ENCODE peak calls at places on chromosome 15, in nine cellular contexts. One of them, this sample, is unnamed.

GRCh38 chr15:80093854-80094418 is 34.5 kb downstream of the ZFAND6 start:
- DNase-seq in suprapubic skin: no peak
- DNase-seq in body of pancreas: peak; percentile 72
- DNase-seq in adrenal gland: peak; percentile 64
- DNase-seq in IMR-90: no peak
- DNase-seq in Peyer's patch: no peak
- DNase-seq in uterus: peak; percentile 93
- DNase-seq in ovary: peak; percentile 57
- DNase-seq in esophagus squamous epithelium: no peak
- DNase-seq in this sample: peak; percentile 46

GRCh38 chr15:101316529-101316928 is 21.5 kb upstream of the SNRPA1 start:
- DNase-seq in suprapubic skin: no peak
- DNase-seq in body of pancreas: no peak
- DNase-seq in adrenal gland: peak; percentile 48
- DNase-seq in IMR-90: no peak
- DNase-seq in Peyer's patch: peak; percentile 13
- DNase-seq in uterus: no peak
- DNase-seq in ovary: no peak
- DNase-seq in esophagus squamous epithelium: no peak
- DNase-seq in this sample: no peak

GRCh38 chr15:53910236-53910849 is 67.9 kb upstream of the UNC13C start:
- DNase-seq in suprapubic skin: no peak
- DNase-seq in body of pancreas: peak; percentile 42
- DNase-seq in adrenal gland: peak; percentile 26
- DNase-seq in IMR-90: no peak
- DNase-seq in Peyer's patch: no peak
- DNase-seq in uterus: no peak
- DNase-seq in ovary: no peak
- DNase-seq in esophagus squamous epithelium: no peak
- DNase-seq in this sample: peak; percentile 23

GRCh38 chr15:74317820-74318375 is 49.5 kb downstream of the CYP11A1 start:
- DNase-seq in suprapubic skin: no peak
- DNase-seq in body of pancreas: peak; percentile 41
- DNase-seq in adrenal gland: peak; percentile 60
- DNase-seq in IMR-90: peak; percentile 87
- DNase-seq in Peyer's patch: peak; percentile 54
- DNase-seq in uterus: peak; percentile 84
- DNase-seq in ovary: peak; percentile 91
- DNase-seq in esophagus squamous epithelium: no peak
- DNase-seq in this sample: peak; percentile 44

GRCh38 chr15:40633178-40633577 is 39.1 kb downstream of the KNL1 start:
- DNase-seq in suprapubic skin: no peak
- DNase-seq in body of pancreas: no peak
- DNase-seq in adrenal gland: no peak
- DNase-seq in IMR-90: peak; percentile 64
- DNase-seq in Peyer's patch: no peak
- DNase-seq in uterus: no peak
- DNase-seq in ovary: no peak
- DNase-seq in esophagus squamous epithelium: no peak
- DNase-seq in this sample: no peak

GRCh38 chr15:70526221-70526973 is 237.0 kb downstream of the UACA start:
- DNase-seq in suprapubic skin: peak; percentile 78
- DNase-seq in body of pancreas: no peak
- DNase-seq in adrenal gland: no peak
- DNase-seq in IMR-90: peak; percentile 31
- DNase-seq in Peyer's patch: peak; percentile 71
- DNase-seq in uterus: no peak
- DNase-seq in ovary: peak; percentile 47
- DNase-seq in esophagus squamous epithelium: no peak
- DNase-seq in this sample: peak; percentile 69

GRCh38 chr15:33654859-33655258 is 313.4 kb upstream of the CHRM5 start:
- DNase-seq in suprapubic skin: no peak
- DNase-seq in body of pancreas: no peak
- DNase-seq in adrenal gland: no peak
- DNase-seq in IMR-90: no peak
- DNase-seq in Peyer's patch: no peak
- DNase-seq in uterus: no peak
- DNase-seq in ovary: no peak
- DNase-seq in esophagus squamous epithelium: no peak
- DNase-seq in this sample: no peak

GRCh38 chr15:80289558-80290277 is 37.7 kb upstream of the CTXND1 start:
- DNase-seq in suprapubic skin: no peak
- DNase-seq in body of pancreas: no peak
- DNase-seq in adrenal gland: no peak
- DNase-seq in IMR-90: no peak
- DNase-seq in Peyer's patch: no peak
- DNase-seq in uterus: no peak
- DNase-seq in ovary: no peak
- DNase-seq in esophagus squamous epithelium: no peak
- DNase-seq in this sample: no peak

GRCh38 chr15:48579945-48580671 is 65.4 kb downstream of the FBN1 start:
- DNase-seq in suprapubic skin: no peak
- DNase-seq in body of pancreas: no peak
- DNase-seq in adrenal gland: no peak
- DNase-seq in IMR-90: peak; percentile 27
- DNase-seq in Peyer's patch: no peak
- DNase-seq in uterus: no peak
- DNase-seq in ovary: no peak
- DNase-seq in esophagus squamous epithelium: no peak
- DNase-seq in this sample: no peak

GRCh38 chr15:67820992-67821783 is 4.1 kb upstream of the SKOR1 start:
- DNase-seq in suprapubic skin: no peak
- DNase-seq in body of pancreas: peak; percentile 59
- DNase-seq in adrenal gland: peak; percentile 56
- DNase-seq in IMR-90: peak; percentile 51
- DNase-seq in Peyer's patch: no peak
- DNase-seq in uterus: no peak
- DNase-seq in ovary: peak; percentile 82
- DNase-seq in esophagus squamous epithelium: no peak
- DNase-seq in this sample: no peak

GRCh38 chr15:59200560-59200959 is 6.1 kb upstream of the LDHAL6B start:
- DNase-seq in suprapubic skin: no peak
- DNase-seq in body of pancreas: no peak
- DNase-seq in adrenal gland: no peak
- DNase-seq in IMR-90: peak; percentile 38
- DNase-seq in Peyer's patch: no peak
- DNase-seq in uterus: no peak
- DNase-seq in ovary: no peak
- DNase-seq in esophagus squamous epithelium: no peak
- DNase-seq in this sample: no peak

GRCh38 chr15:72285927-72286516 is 13.7 kb upstream of the PARP6 start:
- DNase-seq in suprapubic skin: no peak
- DNase-seq in body of pancreas: peak; percentile 70
- DNase-seq in adrenal gland: peak; percentile 75
- DNase-seq in IMR-90: peak; percentile 14
- DNase-seq in Peyer's patch: peak; percentile 77
- DNase-seq in uterus: no peak
- DNase-seq in ovary: no peak
- DNase-seq in esophagus squamous epithelium: no peak
- DNase-seq in this sample: peak; percentile 72

GRCh38 chr15:73584699-73585420 is 48.3 kb downstream of the NPTN start:
- DNase-seq in suprapubic skin: no peak
- DNase-seq in body of pancreas: no peak
- DNase-seq in adrenal gland: peak; percentile 46
- DNase-seq in IMR-90: no peak
- DNase-seq in Peyer's patch: no peak
- DNase-seq in uterus: no peak
- DNase-seq in ovary: no peak
- DNase-seq in esophagus squamous epithelium: no peak
- DNase-seq in this sample: no peak

GRCh38 chr15:55694652-55695150 is 48.3 kb downstream of the PRTG start:
- DNase-seq in suprapubic skin: no peak
- DNase-seq in body of pancreas: no peak
- DNase-seq in adrenal gland: no peak
- DNase-seq in IMR-90: peak; percentile 83
- DNase-seq in Peyer's patch: no peak
- DNase-seq in uterus: no peak
- DNase-seq in ovary: no peak
- DNase-seq in esophagus squamous epithelium: no peak
- DNase-seq in this sample: no peak

GRCh38 chr15:39025881-39026280 is 461.3 kb upstream of the RASGRP1 start:
- DNase-seq in suprapubic skin: no peak
- DNase-seq in body of pancreas: no peak
- DNase-seq in adrenal gland: no peak
- DNase-seq in IMR-90: no peak
- DNase-seq in Peyer's patch: no peak
- DNase-seq in uterus: no peak
- DNase-seq in ovary: no peak
- DNase-seq in esophagus squamous epithelium: no peak
- DNase-seq in this sample: no peak

DNA sequence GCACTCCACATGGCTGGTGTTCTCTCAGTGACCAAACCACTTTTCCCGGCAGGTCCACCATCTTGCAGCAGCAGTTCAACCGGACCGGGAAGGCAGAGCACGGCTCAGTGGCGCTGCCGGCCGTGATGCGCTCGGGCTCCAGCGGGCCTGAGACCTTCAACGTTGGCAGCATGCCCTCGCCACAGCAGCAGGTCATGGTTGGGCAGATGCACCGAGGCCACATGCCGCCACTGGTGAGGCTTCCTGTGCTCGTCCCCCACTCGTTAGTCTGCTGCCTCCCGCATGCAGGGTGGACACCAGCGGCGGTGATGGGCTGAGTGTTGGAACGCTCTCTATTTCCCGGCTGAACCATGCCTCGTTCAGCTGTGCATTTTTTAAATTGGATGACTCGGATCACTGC is 344.9 kb upstream of the TPM1 start:
- DNase-seq in suprapubic skin: no peak
- DNase-seq in body of pancreas: no peak
- DNase-seq in adrenal gland: no peak
- DNase-seq in IMR-90: no peak
- DNase-seq in Peyer's patch: no peak
- DNase-seq in uterus: no peak
- DNase-seq in ovary: no peak
- DNase-seq in esophagus squamous epithelium: no peak
- DNase-seq in this sample: no peak
- TF ChIP-seq POLR2A in suprapubic skin: no peak
- TF ChIP-seq POLR2A in body of pancreas: no peak
- TF ChIP-seq POLR2A in adrenal gland: no peak
- TF ChIP-seq POLR2A in IMR-90: no peak
- TF ChIP-seq POLR2A in Peyer's patch: no peak
- TF ChIP-seq POLR2A in uterus: no peak
- TF ChIP-seq POLR2A in ovary: no peak
- TF ChIP-seq POLR2A in esophagus squamous epithelium: no peak
- TF ChIP-seq POLR2A in this sample: no peak

GRCh38 chr15:31265090-31265870 is 61.4 kb upstream of the KLF13 start:
- DNase-seq in suprapubic skin: peak; percentile 73
- DNase-seq in body of pancreas: peak; percentile 39
- DNase-seq in adrenal gland: peak; percentile 20
- DNase-seq in IMR-90: no peak
- DNase-seq in Peyer's patch: peak; percentile 62
- DNase-seq in uterus: peak; percentile 8
- DNase-seq in ovary: peak; percentile 23
- DNase-seq in esophagus squamous epithelium: no peak
- DNase-seq in this sample: no peak

GRCh38 chr15:31263751-31264533 is 62.7 kb upstream of the KLF13 start:
- DNase-seq in suprapubic skin: peak; percentile 85
- DNase-seq in body of pancreas: peak; percentile 65
- DNase-seq in adrenal gland: peak; percentile 56
- DNase-seq in IMR-90: no peak
- DNase-seq in Peyer's patch: peak; percentile 93
- DNase-seq in uterus: peak; percentile 28
- DNase-seq in ovary: peak; percentile 49
- DNase-seq in esophagus squamous epithelium: peak; percentile 48
- DNase-seq in this sample: no peak

GRCh38 chr15:31262901-31263671 is 63.5 kb upstream of the KLF13 start:
- DNase-seq in suprapubic skin: peak; percentile 76
- DNase-seq in body of pancreas: no peak
- DNase-seq in adrenal gland: peak; percentile 35
- DNase-seq in IMR-90: peak; percentile 7
- DNase-seq in Peyer's patch: peak; percentile 79
- DNase-seq in uterus: peak; percentile 16
- DNase-seq in ovary: peak; percentile 11
- DNase-seq in esophagus squamous epithelium: no peak
- DNase-seq in this sample: no peak

GRCh38 chr15:31265871-31266711 is 60.5 kb upstream of the KLF13 start:
- DNase-seq in suprapubic skin: peak; percentile 78
- DNase-seq in body of pancreas: no peak
- DNase-seq in adrenal gland: peak; percentile 41
- DNase-seq in IMR-90: no peak
- DNase-seq in Peyer's patch: peak; percentile 89
- DNase-seq in uterus: peak; percentile 13
- DNase-seq in ovary: peak; percentile 27
- DNase-seq in esophagus squamous epithelium: no peak
- DNase-seq in this sample: no peak

GRCh38 chr15:31264534-31265089 is 62.0 kb upstream of the KLF13 start:
- DNase-seq in suprapubic skin: no peak
- DNase-seq in body of pancreas: no peak
- DNase-seq in adrenal gland: peak; percentile 5
- DNase-seq in IMR-90: no peak
- DNase-seq in Peyer's patch: no peak
- DNase-seq in uterus: peak; percentile 4
- DNase-seq in ovary: no peak
- DNase-seq in esophagus squamous epithelium: no peak
- DNase-seq in this sample: no peak
- H3K27ac ChIP-seq in suprapubic skin: peak overlapping the region; percentile 55
- H3K27ac ChIP-seq in body of pancreas: peak overlapping the region; percentile 80
- H3K27ac ChIP-seq in adrenal gland: peak overlapping the region; percentile 30
- H3K27ac ChIP-seq in IMR-90: no peak overlapping the region
- H3K27ac ChIP-seq in Peyer's patch: peak overlapping the region; percentile 86
- H3K27ac ChIP-seq in uterus: no peak overlapping the region
- H3K27ac ChIP-seq in ovary: no peak overlapping the region
- H3K27ac ChIP-seq in esophagus squamous epithelium: peak overlapping the region; percentile 79
- H3K27ac ChIP-seq in this sample: peak overlapping the region; percentile 62

DNA sequence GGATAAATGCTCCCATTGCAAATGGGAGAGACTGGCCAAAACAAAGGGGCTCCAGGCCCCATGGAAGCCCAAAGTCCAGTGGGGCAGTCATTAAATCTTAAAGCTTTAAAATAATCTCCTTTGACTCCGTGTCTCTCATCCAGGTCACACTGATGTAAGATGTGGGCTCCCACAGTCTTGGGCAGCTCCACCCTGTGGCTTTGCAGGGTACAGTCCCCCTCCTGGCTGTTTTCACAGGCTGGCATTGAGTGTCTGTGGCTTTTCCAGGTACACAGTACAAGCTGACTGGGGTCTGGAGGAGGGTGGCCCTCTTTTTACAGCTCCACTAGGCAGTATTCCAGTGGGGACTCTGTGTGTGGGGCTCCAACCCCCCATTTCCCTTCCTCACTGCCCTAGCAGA is 45.9 kb downstream of the NIPA2 start:
- DNase-seq in suprapubic skin: no peak
- DNase-seq in body of pancreas: peak; percentile 45
- DNase-seq in adrenal gland: no peak
- DNase-seq in IMR-90: no peak
- DNase-seq in Peyer's patch: no peak
- DNase-seq in uterus: no peak
- DNase-seq in ovary: no peak
- DNase-seq in esophagus squamous epithelium: no peak
- DNase-seq in this sample: no peak
- TF ChIP-seq POLR2A in suprapubic skin: no peak
- TF ChIP-seq POLR2A in body of pancreas: no peak
- TF ChIP-seq POLR2A in adrenal gland: no peak
- TF ChIP-seq POLR2A in IMR-90: no peak
- TF ChIP-seq POLR2A in Peyer's patch: no peak
- TF ChIP-seq POLR2A in uterus: no peak
- TF ChIP-seq POLR2A in ovary: no peak
- TF ChIP-seq POLR2A in esophagus squamous epithelium: no peak
- TF ChIP-seq POLR2A in this sample: no peak

DNA sequence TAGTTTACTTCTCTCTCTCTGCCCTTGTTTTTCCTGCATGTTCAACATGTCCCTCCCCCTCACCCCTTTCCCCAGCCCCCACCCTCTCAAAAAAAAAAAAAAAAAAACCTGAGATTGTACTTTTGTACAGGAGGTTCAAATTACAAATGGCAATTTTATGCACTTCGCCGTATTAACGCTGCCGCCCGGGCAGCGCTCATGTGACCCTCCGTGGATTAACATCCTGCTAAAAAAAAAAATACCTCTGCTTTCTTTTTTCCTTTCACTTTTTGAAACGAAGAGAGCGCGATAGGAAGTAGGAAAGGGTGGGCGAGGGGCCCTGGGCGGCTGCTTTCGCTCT is 2.3 kb downstream of the NR2F2 start:
- DNase-seq in suprapubic skin: no peak
- DNase-seq in body of pancreas: peak; percentile 59
- DNase-seq in adrenal gland: peak; percentile 50
- DNase-seq in IMR-90: no peak
- DNase-seq in Peyer's patch: no peak
- DNase-seq in uterus: no peak
- DNase-seq in ovary: no peak
- DNase-seq in esophagus squamous epithelium: no peak
- DNase-seq in this sample: no peak
- H3K27ac ChIP-seq in suprapubic skin: peak overlapping the region; percentile 85
- H3K27ac ChIP-seq in body of pancreas: peak overlapping the region; percentile 94
- H3K27ac ChIP-seq in adrenal gland: peak overlapping the region; percentile 94
- H3K27ac ChIP-seq in IMR-90: peak overlapping the region; percentile 98
- H3K27ac ChIP-seq in Peyer's patch: peak overlapping the region; percentile 95
- H3K27ac ChIP-seq in uterus: peak overlapping the region; percentile 100
- H3K27ac ChIP-seq in ovary: peak overlapping the region; percentile 99
- H3K27ac ChIP-seq in esophagus squamous epithelium: peak overlapping the region; percentile 85
- H3K27ac ChIP-seq in this sample: peak overlapping the region; percentile 89

This sample was measured in A549.